ENCODE peak calls at places on chromosome 11, in nine cellular contexts. One of them, this sample, is unnamed.

GRCh38 chr11:107018902-107019493 is 722 bp upstream of the GUCY1A2 start:
- DNase-seq in stomach: peak
- DNase-seq in NCI-H187: peak
- DNase-seq in upper lobe of right lung: peak
- DNase-seq in CD4-positive, alpha-beta T cell: no peak
- DNase-seq in iris pigment epithelial cell: peak
- DNase-seq in CD8-positive, alpha-beta T cell: no peak
- DNase-seq in stimulated activated CD4-positive, alpha-beta T cell treated with anti-CD3 and anti-CD28 coated beads, Interleukin-1b, Interleukin-23, amount 100 ng/mL, for 24 hours: no peak
- DNase-seq in NCI-H1092: peak
- DNase-seq in this sample: peak

GRCh38 chr11:35139883-35140282 is 912 bp downstream of the CD44 start:
- DNase-seq in CD4-positive, alpha-beta T cell: no peak
- DNase-seq in NCI-H1092: no peak
- DNase-seq in NCI-H187: no peak
- DNase-seq in stimulated activated CD4-positive, alpha-beta T cell treated with anti-CD3 and anti-CD28 coated beads, Interleukin-1b, Interleukin-23, amount 100 ng/mL, for 24 hours: no peak
- DNase-seq in upper lobe of right lung: no peak
- DNase-seq in stomach: no peak
- DNase-seq in CD8-positive, alpha-beta T cell: no peak
- DNase-seq in iris pigment epithelial cell: peak
- DNase-seq in this sample: no peak

GRCh38 chr11:16226245-16226644 is 130.1 kb downstream of the SOX6 start:
- DNase-seq in NCI-H1092: no peak
- DNase-seq in iris pigment epithelial cell: peak
- DNase-seq in upper lobe of right lung: peak
- DNase-seq in stimulated activated CD4-positive, alpha-beta T cell treated with anti-CD3 and anti-CD28 coated beads, Interleukin-1b, Interleukin-23, amount 100 ng/mL, for 24 hours: no peak
- DNase-seq in stomach: peak
- DNase-seq in CD4-positive, alpha-beta T cell: no peak
- DNase-seq in CD8-positive, alpha-beta T cell: no peak
- DNase-seq in NCI-H187: no peak
- DNase-seq in this sample: no peak

GRCh38 chr11:77522215-77522614 is 48.3 kb upstream of the PAK1 start:
- DNase-seq in stimulated activated CD4-positive, alpha-beta T cell treated with anti-CD3 and anti-CD28 coated beads, Interleukin-1b, Interleukin-23, amount 100 ng/mL, for 24 hours: no peak
- DNase-seq in NCI-H1092: no peak
- DNase-seq in upper lobe of right lung: no peak
- DNase-seq in stomach: no peak
- DNase-seq in NCI-H187: no peak
- DNase-seq in iris pigment epithelial cell: peak
- DNase-seq in CD8-positive, alpha-beta T cell: no peak
- DNase-seq in CD4-positive, alpha-beta T cell: no peak
- DNase-seq in this sample: no peak

GRCh38 chr11:24496728-24497396 is at the start of gene LUZP2:
- DNase-seq in stomach: no peak
- DNase-seq in iris pigment epithelial cell: peak
- DNase-seq in NCI-H1092: no peak
- DNase-seq in CD8-positive, alpha-beta T cell: no peak
- DNase-seq in upper lobe of right lung: peak
- DNase-seq in CD4-positive, alpha-beta T cell: no peak
- DNase-seq in NCI-H187: peak
- DNase-seq in stimulated activated CD4-positive, alpha-beta T cell treated with anti-CD3 and anti-CD28 coated beads, Interleukin-1b, Interleukin-23, amount 100 ng/mL, for 24 hours: no peak
- DNase-seq in this sample: no peak

GRCh38 chr11:72812604-72812967 is 1.6 kb upstream of the ATG16L2 start:
- DNase-seq in iris pigment epithelial cell: no peak
- DNase-seq in CD8-positive, alpha-beta T cell: no peak
- DNase-seq in NCI-H1092: peak
- DNase-seq in upper lobe of right lung: no peak
- DNase-seq in stimulated activated CD4-positive, alpha-beta T cell treated with anti-CD3 and anti-CD28 coated beads, Interleukin-1b, Interleukin-23, amount 100 ng/mL, for 24 hours: no peak
- DNase-seq in stomach: no peak
- DNase-seq in CD4-positive, alpha-beta T cell: no peak
- DNase-seq in NCI-H187: peak
- DNase-seq in this sample: no peak

GRCh38 chr11:19161651-19162050 is 40.1 kb downstream of the CSRP3 start:
- DNase-seq in iris pigment epithelial cell: no peak
- DNase-seq in NCI-H187: no peak
- DNase-seq in NCI-H1092: no peak
- DNase-seq in CD4-positive, alpha-beta T cell: no peak
- DNase-seq in stimulated activated CD4-positive, alpha-beta T cell treated with anti-CD3 and anti-CD28 coated beads, Interleukin-1b, Interleukin-23, amount 100 ng/mL, for 24 hours: no peak
- DNase-seq in CD8-positive, alpha-beta T cell: no peak
- DNase-seq in upper lobe of right lung: no peak
- DNase-seq in stomach: no peak
- DNase-seq in this sample: no peak

GRCh38 chr11:117528061-117528780 is 200.6 kb downstream of the CEP164 start:
- DNase-seq in iris pigment epithelial cell: no peak
- DNase-seq in NCI-H187: peak
- DNase-seq in stomach: no peak
- DNase-seq in CD4-positive, alpha-beta T cell: no peak
- DNase-seq in upper lobe of right lung: no peak
- DNase-seq in stimulated activated CD4-positive, alpha-beta T cell treated with anti-CD3 and anti-CD28 coated beads, Interleukin-1b, Interleukin-23, amount 100 ng/mL, for 24 hours: no peak
- DNase-seq in NCI-H1092: no peak
- DNase-seq in CD8-positive, alpha-beta T cell: no peak
- DNase-seq in this sample: no peak

GRCh38 chr11:7444582-7444981 is 40.7 kb upstream of the OLFML1 start:
- DNase-seq in CD4-positive, alpha-beta T cell: no peak
- DNase-seq in CD8-positive, alpha-beta T cell: no peak
- DNase-seq in stomach: no peak
- DNase-seq in iris pigment epithelial cell: no peak
- DNase-seq in NCI-H187: no peak
- DNase-seq in stimulated activated CD4-positive, alpha-beta T cell treated with anti-CD3 and anti-CD28 coated beads, Interleukin-1b, Interleukin-23, amount 100 ng/mL, for 24 hours: no peak
- DNase-seq in NCI-H1092: no peak
- DNase-seq in upper lobe of right lung: no peak
- DNase-seq in this sample: no peak

GRCh38 chr11:10674991-10675440 is 18.5 kb downstream of the IRAG1 start:
- DNase-seq in upper lobe of right lung: no peak
- DNase-seq in iris pigment epithelial cell: no peak
- DNase-seq in CD4-positive, alpha-beta T cell: no peak
- DNase-seq in NCI-H1092: no peak
- DNase-seq in stimulated activated CD4-positive, alpha-beta T cell treated with anti-CD3 and anti-CD28 coated beads, Interleukin-1b, Interleukin-23, amount 100 ng/mL, for 24 hours: no peak
- DNase-seq in stomach: no peak
- DNase-seq in NCI-H187: no peak
- DNase-seq in CD8-positive, alpha-beta T cell: no peak
- DNase-seq in this sample: no peak

This sample was measured in SW 1271.